ENCODE peak calls at places on chromosomes 2 and 18, in six cellular contexts. F, W, R, Y, I and E are unnamed samples.

GRCh38 chr2:26274058-26274613 is 29.4 kb downstream of the HADHB start:
- DNase-seq in F (no peak), W (peak), R (no peak), Y (peak), I (no peak), E (no peak)

GRCh38 chr2:63053889-63054725 is 3.5 kb downstream of the OTX1 start:
- DNase-seq in F (peak), W (no peak), R (peak), Y (no peak), I (peak), E (no peak)

GRCh38 chr2:65913914-65914786 is 481.8 kb upstream of the SPRED2 start:
- DNase-seq in F (no peak), W (no peak), R (no peak), Y (no peak), I (no peak), E (peak)

GRCh38 chr2:30448308-30448707 is 1.3 kb downstream of the LCLAT1 start:
- DNase-seq in F (no peak), W (no peak), R (no peak), Y (no peak), I (no peak), E (no peak)

GRCh38 chr2:30714811-30715709 is 92.2 kb downstream of the CAPN13 start:
- DNase-seq in F (no peak), W (no peak), R (no peak), Y (no peak), I (no peak), E (no peak)

GRCh38 chr18:78630356-78630755 is 349.3 kb upstream of the SALL3 start:
- DNase-seq in F (no peak), W (no peak), R (no peak), Y (no peak), I (no peak), E (no peak)

GRCh38 chr2:99821572-99822369 is 320.6 kb downstream of the AFF3 start:
- DNase-seq in F (no peak), W (no peak), R (no peak), Y (no peak), I (no peak), E (no peak)

GRCh38 chr2:180790891-180791290 is 189.5 kb upstream of the UBE2E3 start:
- DNase-seq in F (no peak), W (no peak), R (no peak), Y (no peak), I (no peak), E (no peak)

GRCh38 chr2:15363142-15363541 is 198.0 kb downstream of the NBAS start:
- DNase-seq in F (no peak), W (no peak), R (no peak), Y (no peak), I (no peak), E (no peak)

GRCh38 chr2:101036562-101036961 is 34.5 kb downstream of the RPL31 start:
- DNase-seq in F (peak), W (no peak), R (no peak), Y (no peak), I (no peak), E (no peak)

GRCh38 chr2:212938144-212938793 is 213.1 kb downstream of the IKZF2 start:
- DNase-seq in F (no peak), W (no peak), R (no peak), Y (no peak), I (no peak), E (no peak)

GRCh38 chr2:134231965-134232340 is 21.9 kb upstream of the MGAT5 start:
- DNase-seq in F (no peak), W (no peak), R (no peak), Y (no peak), I (no peak), E (no peak)

GRCh38 chr2:67974564-67975430 is 88.0 kb downstream of the C1D start:
- DNase-seq in F (no peak), W (peak), R (no peak), Y (no peak), I (no peak), E (no peak)

GRCh38 chr2:136935119-136935518 is 169.8 kb downstream of the THSD7B start:
- DNase-seq in F (no peak), W (no peak), R (no peak), Y (no peak), I (no peak), E (no peak)
- TF ChIP-seq CTCF in F (no peak), W (no peak), R (peak), Y (no peak), I (no peak), E (no peak)

DNA sequence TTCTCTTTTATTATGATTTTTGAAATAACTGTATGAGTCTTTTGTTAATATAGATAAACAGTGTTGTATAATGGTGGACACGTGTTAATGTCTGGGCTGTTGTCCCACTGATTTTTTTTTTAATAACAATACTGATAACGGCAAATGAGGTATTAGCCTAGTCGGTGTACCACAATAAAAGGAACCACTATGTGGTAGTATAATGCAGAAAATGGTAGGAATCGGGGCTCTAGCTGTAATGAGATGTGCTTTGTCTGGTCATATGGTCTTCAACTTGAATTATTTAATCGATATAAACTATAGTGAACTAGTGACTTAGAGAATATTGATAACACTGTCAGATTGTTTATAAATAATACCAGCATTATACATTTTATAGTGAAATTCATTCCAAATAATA is 517.9 kb upstream of the SPHKAP start:
- DNase-seq in F (no peak), W (no peak), R (no peak), Y (no peak), I (no peak), E (no peak)
- TF ChIP-seq CTCF in F (no peak), W (no peak), R (no peak), Y (peak), I (no peak), E (no peak)

GRCh38 chr2:184119920-184120820 is 478.2 kb upstream of the ZNF804A start:
- DNase-seq in F (no peak), W (no peak), R (no peak), Y (no peak), I (no peak), E (no peak)

GRCh38 chr2:184125867-184126266 is 472.5 kb upstream of the ZNF804A start:
- DNase-seq in F (no peak), W (no peak), R (no peak), Y (no peak), I (no peak), E (no peak)
- TF ChIP-seq CTCF in F (no peak), W (no peak), R (no peak), Y (no peak), I (no peak), E (no peak)

DNA sequence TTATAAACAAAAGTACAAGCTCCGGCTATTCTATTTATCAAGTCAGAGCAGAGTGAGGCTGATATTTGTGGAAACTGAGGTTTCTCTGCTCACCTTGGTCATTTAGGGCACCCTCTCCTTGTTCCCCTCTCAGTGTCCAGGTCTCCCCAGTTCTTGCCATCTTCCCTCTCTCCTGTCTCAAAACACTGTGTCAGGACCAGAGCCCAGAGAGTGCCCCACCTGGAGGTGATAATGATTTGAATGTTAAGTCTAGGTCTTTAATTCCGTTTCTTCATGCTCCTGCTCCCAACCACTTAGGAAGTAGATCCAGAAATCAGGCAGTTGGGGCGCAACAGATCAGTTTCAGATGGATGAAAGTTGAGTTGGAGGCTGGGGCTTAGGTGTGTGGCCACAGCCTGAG is 9.2 kb upstream of the ADCY3 start:
- DNase-seq in F (no peak), W (no peak), R (no peak), Y (no peak), I (no peak), E (no peak)
- TF ChIP-seq CTCF in F (no peak), W (no peak), R (no peak), Y (no peak), I (no peak), E (no peak)

GRCh38 chr18:58402247-58402646 is 226.6 kb downstream of the ALPK2 start:
- DNase-seq in F (no peak), W (no peak), R (no peak), Y (no peak), I (no peak), E (no peak)
- TF ChIP-seq CTCF in F (no peak), W (no peak), R (no peak), Y (no peak), I (no peak), E (no peak)

GRCh38 chr2:105397959-105398521 is 811 bp downstream of the FHL2 start:
- DNase-seq in F (peak), W (peak), R (no peak), Y (no peak), I (no peak), E (no peak)

GRCh38 chr2:105397025-105397722 is 1.7 kb downstream of the FHL2 start:
- DNase-seq in F (no peak), W (peak), R (no peak), Y (no peak), I (no peak), E (no peak)

GRCh38 chr2:105399207-105399861 is 483 bp upstream of the FHL2 start:
- DNase-seq in F (no peak), W (no peak), R (no peak), Y (no peak), I (no peak), E (no peak)

GRCh38 chr2:105400138-105400540 is 1.3 kb upstream of the FHL2 start:
- DNase-seq in F (no peak), W (peak), R (no peak), Y (no peak), I (no peak), E (no peak)

DNA sequence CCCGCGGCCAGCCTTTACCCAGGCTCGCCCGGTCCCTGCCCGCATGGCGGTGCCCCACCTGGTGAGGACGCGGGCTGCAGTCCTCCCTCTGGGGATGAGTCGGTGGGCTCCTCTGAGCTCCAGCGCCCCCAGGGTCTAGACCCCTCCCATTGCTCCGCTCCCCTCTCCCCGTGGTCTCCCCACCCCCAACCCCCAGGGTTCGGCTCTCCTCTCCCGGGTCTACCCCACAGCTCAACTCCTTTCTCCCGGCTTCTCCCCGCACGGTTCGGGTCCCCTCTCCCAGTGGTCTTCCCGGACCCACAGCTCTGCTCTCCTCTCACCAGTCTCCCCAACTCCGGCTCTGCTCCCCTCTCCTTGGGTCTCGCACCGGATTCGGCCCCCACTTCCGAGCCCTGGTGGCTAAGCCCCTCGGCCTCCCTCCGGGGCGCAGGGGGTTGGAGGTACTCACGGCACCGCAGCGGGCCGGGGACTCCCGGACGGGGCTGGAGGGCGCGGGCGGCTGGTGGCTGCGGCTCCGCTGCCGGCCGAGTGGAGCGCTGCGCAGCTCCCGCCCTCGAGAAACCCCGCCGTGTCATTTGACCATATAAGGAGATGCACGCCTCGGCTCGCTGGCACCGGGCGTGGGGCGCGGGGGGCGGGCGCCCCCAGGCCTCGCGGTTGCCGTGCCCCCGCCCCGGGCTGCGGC is at the start of gene FHL2:
- DNase-seq in F (peak), W (peak), R (peak), Y (no peak), I (peak), E (peak)
- TF ChIP-seq CTCF in F (peak), W (peak), R (peak), Y (peak), I (no peak), E (peak)

GRCh38 chr2:200658278-200658864 is 72.6 kb downstream of the AOX1 start:
- DNase-seq in F (no peak), W (peak), R (no peak), Y (no peak), I (no peak), E (no peak)
- TF ChIP-seq CTCF in F (no peak), W (no peak), R (no peak), Y (no peak), I (no peak), E (no peak)